ENCODE peak calls at places on chromosomes 5 and 9, in nine cellular contexts. One of them, this sample, is unnamed.
A peak's percentile ranks its signal among the peaks of the same experiment; 100 is the strongest.

GRCh38 chr9:119298076-119298853 is 71.0 kb downstream of the BRINP1 start:
- DNase-seq in dorsolateral prefrontal cortex: no peak
- DNase-seq in heart left ventricle: no peak
- DNase-seq in glutamatergic neuron: no peak
- DNase-seq in DMS153: no peak
- DNase-seq in tibial nerve: no peak
- DNase-seq in aorta: no peak
- DNase-seq in WTC11: peak; percentile 53
- DNase-seq in H4: no peak
- DNase-seq in this sample: no peak

GRCh38 chr9:135906291-135907005 is 898 bp downstream of the CAMSAP1 start:
- DNase-seq in dorsolateral prefrontal cortex: no peak
- DNase-seq in heart left ventricle: no peak
- DNase-seq in glutamatergic neuron: peak; percentile 48
- DNase-seq in DMS153: no peak
- DNase-seq in tibial nerve: no peak
- DNase-seq in aorta: no peak
- DNase-seq in WTC11: no peak
- DNase-seq in H4: no peak
- DNase-seq in this sample: no peak

GRCh38 chr9:133714606-133715294 is 23.4 kb downstream of the SARDH start:
- DNase-seq in dorsolateral prefrontal cortex: peak; percentile 27
- DNase-seq in heart left ventricle: peak; percentile 85
- DNase-seq in glutamatergic neuron: peak; percentile 41
- DNase-seq in DMS153: no peak
- DNase-seq in tibial nerve: no peak
- DNase-seq in aorta: peak; percentile 71
- DNase-seq in WTC11: no peak
- DNase-seq in H4: no peak
- DNase-seq in this sample: no peak

GRCh38 chr9:98523231-98523901 is 185.4 kb downstream of the GABBR2 start:
- DNase-seq in dorsolateral prefrontal cortex: no peak
- DNase-seq in heart left ventricle: no peak
- DNase-seq in glutamatergic neuron: no peak
- DNase-seq in DMS153: no peak
- DNase-seq in tibial nerve: no peak
- DNase-seq in aorta: no peak
- DNase-seq in WTC11: peak; percentile 40
- DNase-seq in H4: no peak
- DNase-seq in this sample: peak; percentile 68

GRCh38 chr5:73448451-73449136 is at the start of gene FOXD1:
- DNase-seq in dorsolateral prefrontal cortex: no peak
- DNase-seq in heart left ventricle: peak; percentile 59
- DNase-seq in glutamatergic neuron: peak; percentile 84
- DNase-seq in DMS153: peak; percentile 76
- DNase-seq in tibial nerve: peak; percentile 86
- DNase-seq in aorta: peak; percentile 95
- DNase-seq in WTC11: peak; percentile 85
- DNase-seq in H4: peak; percentile 92
- DNase-seq in this sample: peak; percentile 97

GRCh38 chr9:111891910-111892499 is 4.6 kb upstream of the UGCG start:
- DNase-seq in dorsolateral prefrontal cortex: no peak
- DNase-seq in heart left ventricle: no peak
- DNase-seq in glutamatergic neuron: no peak
- DNase-seq in DMS153: peak; percentile 48
- DNase-seq in tibial nerve: no peak
- DNase-seq in aorta: no peak
- DNase-seq in WTC11: no peak
- DNase-seq in H4: peak; percentile 69
- DNase-seq in this sample: no peak

GRCh38 chr5:124401247-124402143 is 344.9 kb downstream of the ZNF608 start:
- DNase-seq in dorsolateral prefrontal cortex: no peak
- DNase-seq in heart left ventricle: no peak
- DNase-seq in glutamatergic neuron: no peak
- DNase-seq in DMS153: peak; percentile 50
- DNase-seq in tibial nerve: no peak
- DNase-seq in aorta: no peak
- DNase-seq in WTC11: no peak
- DNase-seq in H4: no peak
- DNase-seq in this sample: no peak

GRCh38 chr9:126563556-126563955 is 50.2 kb upstream of the LMX1B start:
- DNase-seq in dorsolateral prefrontal cortex: no peak
- DNase-seq in heart left ventricle: no peak
- DNase-seq in glutamatergic neuron: no peak
- DNase-seq in DMS153: no peak
- DNase-seq in tibial nerve: no peak
- DNase-seq in aorta: no peak
- DNase-seq in WTC11: no peak
- DNase-seq in H4: no peak
- DNase-seq in this sample: no peak

GRCh38 chr9:106443520-106443919 is 419.4 kb upstream of the ZNF462 start:
- DNase-seq in dorsolateral prefrontal cortex: no peak
- DNase-seq in heart left ventricle: no peak
- DNase-seq in glutamatergic neuron: no peak
- DNase-seq in DMS153: no peak
- DNase-seq in tibial nerve: no peak
- DNase-seq in aorta: no peak
- DNase-seq in WTC11: no peak
- DNase-seq in H4: no peak
- DNase-seq in this sample: no peak

GRCh38 chr9:23636199-23636598 is 189.8 kb downstream of the ELAVL2 start:
- DNase-seq in dorsolateral prefrontal cortex: no peak
- DNase-seq in heart left ventricle: no peak
- DNase-seq in glutamatergic neuron: no peak
- DNase-seq in DMS153: no peak
- DNase-seq in tibial nerve: no peak
- DNase-seq in aorta: no peak
- DNase-seq in WTC11: no peak
- DNase-seq in H4: no peak
- DNase-seq in this sample: no peak

GRCh38 chr5:141879941-141880738 is 1.9 kb upstream of the PCDH1 start:
- DNase-seq in dorsolateral prefrontal cortex: peak; percentile 82
- DNase-seq in heart left ventricle: no peak
- DNase-seq in glutamatergic neuron: no peak
- DNase-seq in DMS153: no peak
- DNase-seq in tibial nerve: no peak
- DNase-seq in aorta: no peak
- DNase-seq in WTC11: no peak
- DNase-seq in H4: no peak
- DNase-seq in this sample: no peak

GRCh38 chr9:118331622-118332045 is 627.4 kb downstream of the TLR4 start:
- DNase-seq in dorsolateral prefrontal cortex: no peak
- DNase-seq in heart left ventricle: peak; percentile 28
- DNase-seq in glutamatergic neuron: no peak
- DNase-seq in DMS153: no peak
- DNase-seq in tibial nerve: no peak
- DNase-seq in aorta: no peak
- DNase-seq in WTC11: no peak
- DNase-seq in H4: no peak
- DNase-seq in this sample: no peak

GRCh38 chr5:40483316-40483715 is 196.4 kb upstream of the PTGER4 start:
- DNase-seq in dorsolateral prefrontal cortex: no peak
- DNase-seq in heart left ventricle: no peak
- DNase-seq in glutamatergic neuron: no peak
- DNase-seq in DMS153: no peak
- DNase-seq in tibial nerve: no peak
- DNase-seq in aorta: no peak
- DNase-seq in WTC11: no peak
- DNase-seq in H4: peak; percentile 37
- DNase-seq in this sample: no peak

GRCh38 chr9:134885647-134886412 is 5.2 kb downstream of the FCN2 start:
- DNase-seq in dorsolateral prefrontal cortex: no peak
- DNase-seq in heart left ventricle: no peak
- DNase-seq in glutamatergic neuron: no peak
- DNase-seq in DMS153: no peak
- DNase-seq in tibial nerve: no peak
- DNase-seq in aorta: peak; percentile 73
- DNase-seq in WTC11: peak; percentile 5
- DNase-seq in H4: no peak
- DNase-seq in this sample: no peak

GRCh38 chr9:93958121-93958874 is 3.1 kb upstream of the BARX1 start:
- DNase-seq in dorsolateral prefrontal cortex: no peak
- DNase-seq in heart left ventricle: no peak
- DNase-seq in glutamatergic neuron: peak; percentile 56
- DNase-seq in DMS153: no peak
- DNase-seq in tibial nerve: no peak
- DNase-seq in aorta: peak; percentile 74
- DNase-seq in WTC11: peak; percentile 46
- DNase-seq in H4: no peak
- DNase-seq in this sample: no peak

GRCh38 chr9:7369384-7369821 is 430.2 kb downstream of the DMAC1 start:
- DNase-seq in dorsolateral prefrontal cortex: no peak
- DNase-seq in heart left ventricle: no peak
- DNase-seq in glutamatergic neuron: no peak
- DNase-seq in DMS153: no peak
- DNase-seq in tibial nerve: no peak
- DNase-seq in aorta: no peak
- DNase-seq in WTC11: no peak
- DNase-seq in H4: no peak
- DNase-seq in this sample: no peak

GRCh38 chr9:7117676-7118561 is 360.1 kb downstream of the KDM4C start:
- DNase-seq in dorsolateral prefrontal cortex: no peak
- DNase-seq in heart left ventricle: no peak
- DNase-seq in glutamatergic neuron: no peak
- DNase-seq in DMS153: peak; percentile 45
- DNase-seq in tibial nerve: no peak
- DNase-seq in aorta: no peak
- DNase-seq in WTC11: no peak
- DNase-seq in H4: peak; percentile 4
- DNase-seq in this sample: no peak

GRCh38 chr5:84259221-84260045 is 125.2 kb downstream of the EDIL3 start:
- DNase-seq in dorsolateral prefrontal cortex: no peak
- DNase-seq in heart left ventricle: no peak
- DNase-seq in glutamatergic neuron: no peak
- DNase-seq in DMS153: no peak
- DNase-seq in tibial nerve: no peak
- DNase-seq in aorta: no peak
- DNase-seq in WTC11: no peak
- DNase-seq in H4: no peak
- DNase-seq in this sample: no peak

GRCh38 chr9:127873223-127873691 is 4.2 kb downstream of the AK1 start:
- DNase-seq in dorsolateral prefrontal cortex: no peak
- DNase-seq in heart left ventricle: no peak
- DNase-seq in glutamatergic neuron: peak; percentile 41
- DNase-seq in DMS153: no peak
- DNase-seq in tibial nerve: no peak
- DNase-seq in aorta: no peak
- DNase-seq in WTC11: no peak
- DNase-seq in H4: no peak
- DNase-seq in this sample: no peak

GRCh38 chr5:134099288-134099872 is 15.1 kb upstream of the TCF7 start:
- DNase-seq in dorsolateral prefrontal cortex: no peak
- DNase-seq in heart left ventricle: no peak
- DNase-seq in glutamatergic neuron: no peak
- DNase-seq in DMS153: no peak
- DNase-seq in tibial nerve: no peak
- DNase-seq in aorta: no peak
- DNase-seq in WTC11: no peak
- DNase-seq in H4: no peak
- DNase-seq in this sample: no peak